ENCODE peak calls at places on chromosome 12, in ten cellular contexts. G is endothelial cell; H is D721Med; U is GM13977; X is NCI-H2029 treated with DMSO at 0.1 percent for 48 hours; Y is uterus; T is small intestine; C is BE2C; V is activated CD8-positive, alpha-beta memory T cell treated with anti-CD3 and anti-CD28 coated beads, Interleukin-2, amount 50 U/mL, for 4 hours; F is lower leg skin. N is an unnamed sample.

GRCh38 chr12:53459097-53459496 is 7.2 kb downstream of the PCBP2 start:
- DNase-seq in F (no peak), Y (no peak), X (no peak), H (no peak), U (no peak), V (no peak), T (no peak), G (no peak), C (no peak), N (no peak)

GRCh38 chr12:104669057-104669770 is 212.5 kb downstream of the CHST11 start:
- DNase-seq in C (peak; percentile 71), V (no peak), T (peak; percentile 52), G (no peak), F (no peak), X (no peak), H (no peak), Y (peak; percentile 46), U (no peak), N (no peak)

GRCh38 chr12:68100241-68100640 is 59.3 kb downstream of the IFNG start:
- DNase-seq in V (no peak), H (no peak), X (no peak), C (no peak), G (no peak), Y (no peak), F (no peak), T (no peak), U (no peak), N (no peak)

GRCh38 chr12:75452675-75453330 is 27.8 kb upstream of the GLIPR1 start:
- DNase-seq in F (no peak), V (no peak), Y (no peak), G (no peak), H (no peak), T (no peak), X (no peak), C (no peak), U (no peak), N (no peak)

GRCh38 chr12:56032006-56032405 is 9.7 kb upstream of the RPS26 start:
- DNase-seq in T (no peak), X (no peak), Y (no peak), V (peak; percentile 32), F (no peak), C (no peak), U (no peak), H (no peak), G (no peak), N (no peak)

GRCh38 chr12:52813885-52814709 is at the start of gene KRT4:
- DNase-seq in X (peak; percentile 58), V (no peak), G (no peak), C (no peak), U (no peak), H (no peak), F (no peak), T (no peak), Y (no peak), N (no peak)

GRCh38 chr12:64611430-64612286 is 1.4 kb downstream of the RASSF3 start:
- DNase-seq in U (no peak), G (peak; percentile 33), F (peak; percentile 89), C (peak; percentile 25), X (no peak), V (peak; percentile 24), H (no peak), T (peak; percentile 41), Y (peak; percentile 50), N (no peak)

GRCh38 chr12:50192908-50193307 is 25.7 kb upstream of the CERS5 start:
- DNase-seq in F (no peak), X (no peak), Y (no peak), C (no peak), G (no peak), V (no peak), H (no peak), T (no peak), U (no peak), N (no peak)

GRCh38 chr12:15151141-15152091 is 69.8 kb downstream of the RERG start:
- DNase-seq in Y (no peak), T (peak; percentile 23), H (no peak), V (no peak), C (peak; percentile 38), G (no peak), U (no peak), X (no peak), F (no peak), N (no peak)

GRCh38 chr12:105214670-105215375 is 21.2 kb downstream of the APPL2 start:
- DNase-seq in F (no peak), V (no peak), X (peak; percentile 65), H (no peak), C (no peak), U (no peak), T (peak; percentile 100), Y (no peak), G (no peak), N (no peak)

GRCh38 chr12:97595936-97596335 is 133.3 kb downstream of the RMST start:
- DNase-seq in Y (no peak), U (no peak), V (no peak), G (no peak), F (no peak), T (peak; percentile 64), C (no peak), H (no peak), X (no peak), N (no peak)

GRCh38 chr12:18323159-18323558 is 61.8 kb downstream of the PIK3C2G start:
- DNase-seq in C (no peak), F (no peak), V (no peak), X (no peak), U (no peak), Y (no peak), G (no peak), T (no peak), H (no peak), N (no peak)

GRCh38 chr12:48980953-48981756 is 3.0 kb downstream of the WNT1 start:
- DNase-seq in C (peak; percentile 35), T (peak; percentile 28), G (no peak), H (no peak), X (no peak), F (no peak), V (peak; percentile 41), Y (no peak), U (peak; percentile 56), N (no peak)

GRCh38 chr12:116662612-116663144 is 75.2 kb downstream of the SPRING1 start:
- DNase-seq in T (peak; percentile 57), F (no peak), X (no peak), V (no peak), Y (no peak), H (no peak), G (peak; percentile 8), C (peak; percentile 51), U (no peak), N (no peak)